ENCODE peak calls at places on chromosomes 1 and 21, in nine cellular contexts. L is B cell; R is IMR-90; S is OCI-LY7; U is left ventricle myocardium inferior; Q is Caco-2; F is fibroblast of villous mesenchyme; X is CD4-positive, alpha-beta T cell; P is CD8-positive, alpha-beta T cell. G is an unnamed sample.

GRCh38 chr1:114979278-114979891 is 50.2 kb upstream of the TSHB start:
- DNase-seq in Q (peak; percentile 60), P (peak; percentile 67), R (peak; percentile 52), L (peak; percentile 68), U (peak; percentile 18), S (peak; percentile 64), X (peak; percentile 64), F (peak; percentile 54), G (peak; percentile 63)

GRCh38 chr1:202625416-202626360 is 84.6 kb downstream of the SYT2 start:
- DNase-seq in P (peak; percentile 59), Q (peak; percentile 61), F (peak; percentile 58), U (peak; percentile 72), X (peak; percentile 37), L (peak; percentile 77), S (peak; percentile 68), R (peak; percentile 57), G (peak; percentile 68)

GRCh38 chr1:232793944-232794343 is 11.3 kb upstream of the MAP10 start:
- DNase-seq in X (peak; percentile 5), F (peak; percentile 86), R (peak; percentile 74), P (no peak), L (no peak), Q (no peak), S (no peak), U (no peak), G (peak; percentile 38)

GRCh38 chr1:54052470-54052933 is 502 bp downstream of the TMEM59 start:
- DNase-seq in U (no peak), F (peak; percentile 68), X (peak; percentile 2), Q (peak; percentile 23), L (no peak), R (peak; percentile 62), P (peak; percentile 36), S (peak; percentile 34), G (peak; percentile 15)

GRCh38 chr1:155081472-155082300 is 3.0 kb downstream of the EFNA3 start:
- DNase-seq in R (no peak), U (no peak), F (no peak), X (no peak), P (no peak), Q (no peak), L (peak; percentile 68), S (no peak), G (no peak)

GRCh38 chr1:95117207-95118018 is at the start of gene TLCD4:
- DNase-seq in Q (peak; percentile 76), S (no peak), F (peak; percentile 16), R (peak; percentile 24), P (peak; percentile 35), X (peak; percentile 8), U (peak; percentile 73), L (peak; percentile 68), G (peak; percentile 30)

GRCh38 chr21:44517175-44517899 is 22.7 kb downstream of the KRTAP10-1 start:
- DNase-seq in X (no peak), S (peak; percentile 61), F (no peak), U (no peak), R (peak; percentile 29), Q (peak; percentile 87), L (no peak), P (peak; percentile 9), G (peak; percentile 10)

GRCh38 chr1:180117764-180118116 is 36.9 kb upstream of the QSOX1 start:
- DNase-seq in X (no peak), U (no peak), L (no peak), S (no peak), P (no peak), F (peak; percentile 46), R (peak; percentile 85), Q (no peak), G (peak; percentile 84)

GRCh38 chr1:205948000-205948399 is 4.7 kb upstream of the SLC26A9 start:
- DNase-seq in L (no peak), P (no peak), U (no peak), F (no peak), Q (no peak), S (peak; percentile 6), R (no peak), X (no peak), G (no peak)

GRCh38 chr1:25579947-25580309 is 36.5 kb downstream of the LDLRAP1 start:
- DNase-seq in F (no peak), R (no peak), P (no peak), X (no peak), S (no peak), U (no peak), L (no peak), Q (no peak), G (no peak)

GRCh38 chr1:119742193-119742592 is 26.5 kb downstream of the HMGCS2 start:
- DNase-seq in L (no peak), F (no peak), R (peak; percentile 38), Q (no peak), U (peak; percentile 45), X (no peak), P (no peak), S (no peak), G (peak; percentile 17)

GRCh38 chr21:45138199-45139002 is 64.0 kb downstream of the ADARB1 start:
- DNase-seq in X (peak; percentile 69), Q (peak; percentile 71), S (peak; percentile 80), F (peak; percentile 71), L (peak; percentile 81), U (peak; percentile 59), R (peak; percentile 67), P (peak; percentile 68), G (peak; percentile 78)

GRCh38 chr1:31762323-31762722 is 1.8 kb downstream of the ADGRB2 start:
- DNase-seq in F (no peak), L (no peak), P (no peak), X (no peak), S (no peak), U (no peak), Q (no peak), R (no peak), G (no peak)

GRCh38 chr1:31763671-31764306 is 351 bp downstream of the ADGRB2 start:
- DNase-seq in P (no peak), L (peak; percentile 48), X (no peak), U (no peak), Q (no peak), F (no peak), S (no peak), R (no peak), G (no peak)

GRCh38 chr1:31761883-31762282 is 2.3 kb downstream of the ADGRB2 start:
- DNase-seq in S (no peak), Q (no peak), F (peak; percentile 70), L (no peak), X (no peak), P (no peak), U (no peak), R (peak; percentile 81), G (peak; percentile 45)

GRCh38 chr1:31764307-31765040 is at the start of gene ADGRB2:
- DNase-seq in S (peak; percentile 31), F (no peak), X (no peak), Q (peak; percentile 25), U (no peak), L (peak; percentile 71), R (no peak), P (peak; percentile 43), G (no peak)

GRCh38 chr1:31762726-31763670 is 1.1 kb downstream of the ADGRB2 start:
- DNase-seq in R (peak; percentile 27), L (peak; percentile 87), U (peak; percentile 60), P (peak; percentile 54), F (peak; percentile 52), S (peak; percentile 80), Q (peak; percentile 72), X (peak; percentile 61), G (no peak)
- TF ChIP-seq CTCF in R (peak; percentile 71), L (peak; percentile 80), U (peak; percentile 69), P (peak; percentile 45), F (peak; percentile 64), S (peak; percentile 78), Q (peak; percentile 37), X (peak; percentile 61), G (peak; percentile 24)

GRCh38 chr1:165793951-165794350 is 25.3 kb upstream of the TMCO1 start:
- DNase-seq in U (no peak), L (no peak), Q (no peak), R (peak; percentile 20), X (no peak), P (no peak), S (no peak), F (no peak), G (peak; percentile 58)

GRCh38 chr1:165795894-165796293 is 27.2 kb upstream of the TMCO1 start:
- DNase-seq in F (peak; percentile 11), L (no peak), P (no peak), R (no peak), U (no peak), S (no peak), Q (no peak), X (no peak), G (no peak)

GRCh38 chr1:165799387-165799786 is 28.0 kb upstream of the UCK2 start:
- DNase-seq in X (no peak), L (no peak), U (no peak), R (no peak), P (no peak), F (no peak), Q (no peak), S (no peak), G (no peak)
- TF ChIP-seq CTCF in X (no peak), L (no peak), U (no peak), R (no peak), P (no peak), F (no peak), Q (no peak), S (no peak), G (no peak)

DNA sequence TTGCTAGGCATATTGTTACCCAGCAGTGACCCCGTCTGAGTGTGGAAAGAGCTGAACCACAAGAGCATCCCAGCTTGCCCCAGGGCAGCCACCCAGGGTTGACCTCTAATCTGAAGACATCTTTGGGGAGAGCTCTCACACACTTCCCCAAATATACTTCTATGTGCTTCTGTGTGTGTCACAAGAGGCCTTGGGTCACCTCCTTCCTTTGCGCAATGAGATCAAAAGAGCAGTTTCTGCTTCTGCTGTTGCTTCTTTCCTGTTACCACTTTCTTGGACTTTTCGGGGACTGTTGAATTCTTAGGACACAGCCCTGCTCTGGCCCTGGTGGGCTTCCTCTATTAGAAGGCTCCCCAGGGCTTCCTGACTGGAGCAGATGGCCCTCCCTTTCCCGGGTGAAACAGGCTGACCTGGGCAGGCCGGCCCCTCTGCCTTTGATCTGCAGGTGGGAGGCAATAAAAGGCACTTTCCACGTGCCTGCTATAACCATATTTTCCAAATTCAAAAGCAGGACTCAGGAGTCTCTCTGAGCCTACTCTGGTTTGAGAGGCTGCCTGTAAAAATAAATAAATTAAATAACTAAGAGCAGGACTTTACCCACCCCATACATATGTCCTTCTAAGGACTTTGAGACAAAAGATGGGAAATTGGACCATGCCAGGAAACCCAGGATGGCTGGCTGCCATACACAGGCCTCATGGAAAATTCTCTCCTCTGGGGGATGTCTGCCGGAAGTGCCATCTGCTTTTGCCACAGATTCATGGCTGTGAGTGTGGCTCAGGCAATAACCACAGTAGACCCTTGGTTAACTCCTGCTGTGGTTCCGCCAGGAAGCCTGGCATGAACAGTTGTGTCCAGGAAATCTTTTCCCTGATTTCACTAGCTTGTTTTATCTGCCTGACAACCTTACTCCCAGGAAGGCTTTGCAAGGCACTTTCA is 28.3 kb upstream of the RCSD1 start:
- DNase-seq in U (peak; percentile 40), S (peak; percentile 79), F (peak; percentile 23), X (peak; percentile 1), L (peak; percentile 52), Q (peak; percentile 30), P (no peak), R (no peak), G (peak; percentile 39)
- TF ChIP-seq CTCF in U (no peak), S (no peak), F (no peak), X (no peak), L (no peak), Q (no peak), P (no peak), R (no peak), G (no peak)

DNA sequence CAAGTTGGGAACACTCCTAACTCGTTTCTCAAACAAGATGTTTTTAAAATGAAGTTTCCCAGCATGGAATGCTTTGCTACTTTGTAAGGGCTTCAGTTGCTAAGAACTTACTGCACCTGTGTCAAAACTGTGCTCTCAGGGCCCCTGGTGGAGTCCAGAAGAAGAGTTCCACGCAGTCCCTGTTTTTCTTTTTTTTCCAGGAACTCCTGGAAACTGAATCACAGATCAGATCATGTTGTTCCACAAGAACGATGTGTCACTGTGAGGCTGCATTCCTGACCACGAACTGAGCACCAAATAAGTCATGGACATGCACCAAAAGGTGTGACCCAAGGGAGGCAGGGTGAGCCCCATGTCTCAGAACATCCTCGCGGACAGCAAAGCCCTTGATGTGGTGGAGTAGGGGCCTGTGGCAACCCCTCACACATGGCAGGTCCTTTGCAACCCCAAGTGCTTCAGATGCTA is 257.2 kb downstream of the KCNJ6 start:
- DNase-seq in R (peak; percentile 72), Q (no peak), U (no peak), P (no peak), X (no peak), S (no peak), L (no peak), F (peak; percentile 68), G (peak; percentile 67)
- TF ChIP-seq CTCF in R (peak; percentile 33), Q (no peak), U (peak; percentile 24), P (no peak), X (no peak), S (no peak), L (no peak), F (peak; percentile 24), G (peak; percentile 59)

G was measured in cardiac fibroblast.